ENCODE peak calls at places on chromosomes 7 and 10, in eight cellular contexts. One of them, this sample, is unnamed.
A peak's percentile ranks its signal among the peaks of the same experiment; 100 is the strongest.

GRCh38 chr10:11017575-11018425 is at the start of gene CELF2:
- DNase-seq in stimulated activated CD4-positive, alpha-beta T cell treated with anti-CD3 and anti-CD28 coated beads, Interleukin-1b, Interleukin-23, amount 100 ng/mL, for 1 hour: no peak
- DNase-seq in GM23248: peak; percentile 60
- DNase-seq in ELF-1: peak; percentile 62
- DNase-seq in germinal center: peak; percentile 55
- DNase-seq in colonic mucosa: peak; percentile 79
- DNase-seq in cardiac fibroblast: no peak
- DNase-seq in astrocyte of the hippocampus: peak; percentile 75
- DNase-seq in this sample: no peak

GRCh38 chr7:157058701-157059100 is 48.2 kb upstream of the MNX1 start:
- DNase-seq in stimulated activated CD4-positive, alpha-beta T cell treated with anti-CD3 and anti-CD28 coated beads, Interleukin-1b, Interleukin-23, amount 100 ng/mL, for 1 hour: no peak
- DNase-seq in GM23248: no peak
- DNase-seq in ELF-1: no peak
- DNase-seq in germinal center: no peak
- DNase-seq in colonic mucosa: no peak
- DNase-seq in cardiac fibroblast: no peak
- DNase-seq in astrocyte of the hippocampus: no peak
- DNase-seq in this sample: no peak

GRCh38 chr10:103720328-103720963 is 134.9 kb downstream of the SH3PXD2A start:
- DNase-seq in stimulated activated CD4-positive, alpha-beta T cell treated with anti-CD3 and anti-CD28 coated beads, Interleukin-1b, Interleukin-23, amount 100 ng/mL, for 1 hour: no peak
- DNase-seq in GM23248: no peak
- DNase-seq in ELF-1: peak; percentile 82
- DNase-seq in germinal center: no peak
- DNase-seq in colonic mucosa: no peak
- DNase-seq in cardiac fibroblast: no peak
- DNase-seq in astrocyte of the hippocampus: peak; percentile 28
- DNase-seq in this sample: no peak

GRCh38 chr10:20492447-20492846 is 404.7 kb downstream of the NEBL start:
- DNase-seq in stimulated activated CD4-positive, alpha-beta T cell treated with anti-CD3 and anti-CD28 coated beads, Interleukin-1b, Interleukin-23, amount 100 ng/mL, for 1 hour: no peak
- DNase-seq in GM23248: no peak
- DNase-seq in ELF-1: peak; percentile 57
- DNase-seq in germinal center: no peak
- DNase-seq in colonic mucosa: no peak
- DNase-seq in cardiac fibroblast: no peak
- DNase-seq in astrocyte of the hippocampus: no peak
- DNase-seq in this sample: no peak

GRCh38 chr10:130809761-130810515 is 501.6 kb downstream of the TCERG1L start:
- DNase-seq in stimulated activated CD4-positive, alpha-beta T cell treated with anti-CD3 and anti-CD28 coated beads, Interleukin-1b, Interleukin-23, amount 100 ng/mL, for 1 hour: no peak
- DNase-seq in GM23248: no peak
- DNase-seq in ELF-1: no peak
- DNase-seq in germinal center: no peak
- DNase-seq in colonic mucosa: no peak
- DNase-seq in cardiac fibroblast: no peak
- DNase-seq in astrocyte of the hippocampus: no peak
- DNase-seq in this sample: no peak

GRCh38 chr10:33066558-33067236 is 108.7 kb upstream of the ITGB1 start:
- DNase-seq in stimulated activated CD4-positive, alpha-beta T cell treated with anti-CD3 and anti-CD28 coated beads, Interleukin-1b, Interleukin-23, amount 100 ng/mL, for 1 hour: no peak
- DNase-seq in GM23248: peak; percentile 78
- DNase-seq in ELF-1: peak; percentile 35
- DNase-seq in germinal center: no peak
- DNase-seq in colonic mucosa: no peak
- DNase-seq in cardiac fibroblast: peak; percentile 87
- DNase-seq in astrocyte of the hippocampus: no peak
- DNase-seq in this sample: no peak

GRCh38 chr7:105213619-105214018 is 175.1 kb downstream of the SRPK2 start:
- DNase-seq in stimulated activated CD4-positive, alpha-beta T cell treated with anti-CD3 and anti-CD28 coated beads, Interleukin-1b, Interleukin-23, amount 100 ng/mL, for 1 hour: no peak
- DNase-seq in GM23248: no peak
- DNase-seq in ELF-1: no peak
- DNase-seq in germinal center: no peak
- DNase-seq in colonic mucosa: no peak
- DNase-seq in cardiac fibroblast: no peak
- DNase-seq in astrocyte of the hippocampus: no peak
- DNase-seq in this sample: no peak

GRCh38 chr10:71548494-71548846 is 151.8 kb downstream of the CDH23 start:
- DNase-seq in stimulated activated CD4-positive, alpha-beta T cell treated with anti-CD3 and anti-CD28 coated beads, Interleukin-1b, Interleukin-23, amount 100 ng/mL, for 1 hour: no peak
- DNase-seq in GM23248: peak; percentile 17
- DNase-seq in ELF-1: no peak
- DNase-seq in germinal center: no peak
- DNase-seq in colonic mucosa: no peak
- DNase-seq in cardiac fibroblast: peak; percentile 18
- DNase-seq in astrocyte of the hippocampus: peak; percentile 28
- DNase-seq in this sample: no peak

GRCh38 chr7:151109094-151110048 is 23.1 kb downstream of the AGAP3 start:
- DNase-seq in stimulated activated CD4-positive, alpha-beta T cell treated with anti-CD3 and anti-CD28 coated beads, Interleukin-1b, Interleukin-23, amount 100 ng/mL, for 1 hour: no peak
- DNase-seq in GM23248: peak; percentile 71
- DNase-seq in ELF-1: peak; percentile 31
- DNase-seq in germinal center: no peak
- DNase-seq in colonic mucosa: no peak
- DNase-seq in cardiac fibroblast: peak; percentile 52
- DNase-seq in astrocyte of the hippocampus: no peak
- DNase-seq in this sample: no peak

GRCh38 chr7:28750981-28751380 is 207.1 kb downstream of the TRIL start:
- DNase-seq in stimulated activated CD4-positive, alpha-beta T cell treated with anti-CD3 and anti-CD28 coated beads, Interleukin-1b, Interleukin-23, amount 100 ng/mL, for 1 hour: no peak
- DNase-seq in GM23248: no peak
- DNase-seq in ELF-1: peak; percentile 32
- DNase-seq in germinal center: no peak
- DNase-seq in colonic mucosa: no peak
- DNase-seq in cardiac fibroblast: no peak
- DNase-seq in astrocyte of the hippocampus: no peak
- DNase-seq in this sample: no peak

GRCh38 chr7:131370523-131370968 is 42.9 kb downstream of the MKLN1 start:
- DNase-seq in stimulated activated CD4-positive, alpha-beta T cell treated with anti-CD3 and anti-CD28 coated beads, Interleukin-1b, Interleukin-23, amount 100 ng/mL, for 1 hour: no peak
- DNase-seq in GM23248: peak; percentile 33
- DNase-seq in ELF-1: peak; percentile 78
- DNase-seq in germinal center: no peak
- DNase-seq in colonic mucosa: no peak
- DNase-seq in cardiac fibroblast: peak; percentile 49
- DNase-seq in astrocyte of the hippocampus: peak; percentile 80
- DNase-seq in this sample: no peak